ENCODE peak calls at places on chromosomes 3 and 15, in ten cellular contexts. S is RWPE2; D is activated naive CD4-positive, alpha-beta T cell treated with anti-CD3 and anti-CD28 coated beads, Interleukin-2, amount 50 U/mL, for 72 hours; Y is HCT116; I is pancreas; L is activated CD8-positive, alpha-beta memory T cell treated with anti-CD3 and anti-CD28 coated beads, Interleukin-2, amount 10 ng/mL, durations not matched to agents 7 days and 5 days; Q is gastroesophageal sphincter; J is left lobe of liver; V is mucosa of descending colon; P is foreskin keratinocyte. B is an unnamed sample.

GRCh38 chr15:49093252-49094105 is 47.2 kb upstream of the SECISBP2L start:
- ATAC-seq in S (peak; percentile 10), J (no peak), P (no peak), Q (no peak), L (no peak), Y (no peak), I (no peak), D (no peak), V (no peak), B (no peak)

GRCh38 chr15:101528108-101528916 is 38.8 kb upstream of the PCSK6 start:
- ATAC-seq in D (no peak), L (no peak), Q (peak; percentile 79), V (peak; percentile 79), I (peak; percentile 88), S (no peak), J (peak; percentile 74), Y (no peak), P (no peak), B (no peak)

GRCh38 chr15:90315276-90315982 is 36.7 kb upstream of the ZNF774 start:
- ATAC-seq in Q (peak; percentile 86), S (peak; percentile 30), J (peak; percentile 82), V (peak; percentile 87), I (peak; percentile 84), Y (no peak), D (no peak), P (peak; percentile 38), L (no peak), B (no peak)

GRCh38 chr3:179608931-179609720 is 4.5 kb downstream of the NDUFB5 start:
- ATAC-seq in J (no peak), P (no peak), V (no peak), Y (no peak), D (peak; percentile 82), Q (no peak), S (no peak), L (peak; percentile 67), I (no peak), B (no peak)

GRCh38 chr15:62957130-62957529 is 85.4 kb upstream of the TPM1 start:
- ATAC-seq in P (no peak), J (peak; percentile 24), Q (no peak), L (no peak), D (no peak), Y (no peak), V (no peak), I (no peak), S (peak; percentile 38), B (peak; percentile 47)

GRCh38 chr15:75648156-75649000 is 666 bp downstream of the SNX33 start:
- ATAC-seq in S (peak; percentile 9), V (peak; percentile 24), Y (peak; percentile 29), P (peak; percentile 2), Q (peak; percentile 23), L (no peak), J (peak; percentile 45), I (peak; percentile 26), D (peak; percentile 10), B (peak; percentile 38)

GRCh38 chr3:108123326-108123725 is 32.5 kb upstream of the CD47 start:
- ATAC-seq in D (no peak), V (no peak), L (no peak), S (no peak), P (no peak), I (no peak), Y (no peak), Q (no peak), J (no peak), B (no peak)

GRCh38 chr3:112366428-112366931 is 33.5 kb downstream of the CD200 start:
- ATAC-seq in Q (no peak), D (peak; percentile 48), J (no peak), Y (no peak), L (no peak), S (no peak), V (no peak), I (no peak), P (no peak), B (no peak)

GRCh38 chr3:115187149-115187757 is 40.2 kb upstream of the ZBTB20 start:
- ATAC-seq in Q (no peak), I (no peak), Y (no peak), S (no peak), D (no peak), J (no peak), L (peak; percentile 47), V (peak; percentile 67), P (no peak), B (no peak)

GRCh38 chr3:42191443-42191747 is 74.6 kb downstream of the CCK start:
- ATAC-seq in L (peak; percentile 34), P (no peak), D (peak; percentile 55), I (no peak), J (no peak), Q (no peak), S (no peak), V (no peak), Y (peak; percentile 35), B (peak; percentile 48)

GRCh38 chr3:127483902-127484591 is 106.5 kb downstream of the TPRA1 start:
- ATAC-seq in J (no peak), P (no peak), Y (no peak), L (peak; percentile 81), I (no peak), D (peak; percentile 83), S (no peak), Q (no peak), V (no peak), B (no peak)

GRCh38 chr15:67080118-67080899 is 14.9 kb downstream of the SMAD3 start:
- ATAC-seq in Y (no peak), L (no peak), I (peak; percentile 55), S (peak; percentile 30), V (no peak), D (no peak), J (peak; percentile 19), P (no peak), Q (peak; percentile 81), B (peak; percentile 56)

GRCh38 chr15:41919954-41920538 is 26.2 kb upstream of the SPTBN5 start:
- ATAC-seq in L (no peak), V (no peak), S (no peak), Q (peak; percentile 44), I (peak; percentile 69), D (no peak), J (peak; percentile 13), Y (no peak), P (no peak), B (no peak)

GRCh38 chr3:189108735-189109134 is 63.0 kb upstream of the TPRG1 start:
- ATAC-seq in Y (no peak), Q (no peak), S (no peak), V (no peak), L (no peak), P (peak; percentile 27), I (no peak), D (no peak), J (no peak), B (peak; percentile 69)

B was measured in SK-N-SH treated with all-trans-retinoic acid at 6 μM for 48 hours.